ENCODE peak calls at places on chromosomes 6 and 20, in four cellular contexts. One of them, this sample, is unnamed.

GRCh38 chr6:167968091-167968490 is 29.4 kb upstream of the KIF25 start:
- DNase-seq in head of caudate nucleus: no peak
- DNase-seq in NCI-H2081: no peak
- DNase-seq in activated T-cell treated with anti-CD3 and anti-CD28 coated beads for 24 hours: no peak
- DNase-seq in this sample: no peak

GRCh38 chr6:36927691-36928546 is 26.6 kb upstream of the PI16 start:
- DNase-seq in head of caudate nucleus: no peak
- DNase-seq in NCI-H2081: no peak
- DNase-seq in activated T-cell treated with anti-CD3 and anti-CD28 coated beads for 24 hours: no peak
- DNase-seq in this sample: no peak

GRCh38 chr6:44855562-44856494 is 468.3 kb downstream of the CDC5L start:
- DNase-seq in head of caudate nucleus: no peak
- DNase-seq in NCI-H2081: no peak
- DNase-seq in activated T-cell treated with anti-CD3 and anti-CD28 coated beads for 24 hours: no peak
- DNase-seq in this sample: no peak

GRCh38 chr6:71400852-71401251 is 112.2 kb downstream of the OGFRL1 start:
- DNase-seq in head of caudate nucleus: no peak
- DNase-seq in NCI-H2081: no peak
- DNase-seq in activated T-cell treated with anti-CD3 and anti-CD28 coated beads for 24 hours: no peak
- DNase-seq in this sample: no peak

GRCh38 chr6:157682856-157683481 is 140.1 kb upstream of the SNX9 start:
- DNase-seq in head of caudate nucleus: no peak
- DNase-seq in NCI-H2081: no peak
- DNase-seq in activated T-cell treated with anti-CD3 and anti-CD28 coated beads for 24 hours: no peak
- DNase-seq in this sample: no peak

GRCh38 chr6:149012040-149012545 is 265.3 kb downstream of the UST start:
- DNase-seq in head of caudate nucleus: no peak
- DNase-seq in NCI-H2081: no peak
- DNase-seq in activated T-cell treated with anti-CD3 and anti-CD28 coated beads for 24 hours: no peak
- DNase-seq in this sample: no peak

GRCh38 chr6:97630592-97630991 is 347.6 kb upstream of the MMS22L start:
- DNase-seq in head of caudate nucleus: no peak
- DNase-seq in NCI-H2081: no peak
- DNase-seq in activated T-cell treated with anti-CD3 and anti-CD28 coated beads for 24 hours: no peak
- DNase-seq in this sample: no peak

GRCh38 chr6:16168121-16168520 is 39.2 kb downstream of the MYLIP start:
- DNase-seq in head of caudate nucleus: no peak
- DNase-seq in NCI-H2081: no peak
- DNase-seq in activated T-cell treated with anti-CD3 and anti-CD28 coated beads for 24 hours: no peak
- DNase-seq in this sample: no peak

GRCh38 chr20:10795286-10796026 is 121.7 kb upstream of the JAG1 start:
- DNase-seq in head of caudate nucleus: no peak
- DNase-seq in NCI-H2081: no peak
- DNase-seq in activated T-cell treated with anti-CD3 and anti-CD28 coated beads for 24 hours: no peak
- DNase-seq in this sample: no peak

GRCh38 chr6:49849121-49849907 is 17.0 kb downstream of the CRISP1 start:
- DNase-seq in head of caudate nucleus: no peak
- DNase-seq in NCI-H2081: peak
- DNase-seq in activated T-cell treated with anti-CD3 and anti-CD28 coated beads for 24 hours: no peak
- DNase-seq in this sample: no peak

GRCh38 chr6:89281779-89282246 is 33.3 kb downstream of the GABRR2 start:
- DNase-seq in head of caudate nucleus: peak
- DNase-seq in NCI-H2081: no peak
- DNase-seq in activated T-cell treated with anti-CD3 and anti-CD28 coated beads for 24 hours: peak
- DNase-seq in this sample: no peak

GRCh38 chr20:2918096-2919049 is 45.1 kb downstream of the PTPRA start:
- DNase-seq in head of caudate nucleus: no peak
- DNase-seq in NCI-H2081: peak
- DNase-seq in activated T-cell treated with anti-CD3 and anti-CD28 coated beads for 24 hours: no peak
- DNase-seq in this sample: no peak

GRCh38 chr6:72952808-72953630 is 272.3 kb downstream of the KHDC1L start:
- DNase-seq in head of caudate nucleus: no peak
- DNase-seq in NCI-H2081: no peak
- DNase-seq in activated T-cell treated with anti-CD3 and anti-CD28 coated beads for 24 hours: no peak
- DNase-seq in this sample: no peak

GRCh38 chr6:106101466-106101865 is 15.3 kb downstream of the PRDM1 start:
- DNase-seq in head of caudate nucleus: no peak
- DNase-seq in NCI-H2081: no peak
- DNase-seq in activated T-cell treated with anti-CD3 and anti-CD28 coated beads for 24 hours: no peak
- DNase-seq in this sample: no peak

This sample was measured in vagina.